ENCODE peak calls at places on chromosome 10, in seven cellular contexts. F is HepG2, N is Panc1, C is K562, M is HCT116, B is upper lobe of left lung, Z is GM23338. Y is an unnamed sample.

GRCh38 chr10:103618575-103619423 is 125.3 kb downstream of the NEURL1 start:
- ATAC-seq in F (no peak), N (no peak), C (peak; percentile 77), M (no peak), B (peak; percentile 77), Z (no peak), Y (peak; percentile 70)

GRCh38 chr10:26739087-26739631 is 41.7 kb downstream of the PDSS1 start:
- ATAC-seq in F (no peak), N (no peak), C (no peak), M (no peak), B (no peak), Z (no peak), Y (no peak)

GRCh38 chr10:106863549-106863948 is 301.0 kb downstream of the SORCS1 start:
- ATAC-seq in F (no peak), N (no peak), C (peak; percentile 73), M (no peak), B (no peak), Z (peak; percentile 68), Y (no peak)

GRCh38 chr10:55263327-55263726 is 462.3 kb upstream of the PCDH15 start:
- ATAC-seq in F (peak; percentile 79), N (no peak), C (no peak), M (no peak), B (no peak), Z (no peak), Y (no peak)

GRCh38 chr10:28434063-28434462 is 98.9 kb upstream of the WAC start:
- ATAC-seq in F (no peak), N (no peak), C (no peak), M (no peak), B (no peak), Z (no peak), Y (no peak)

GRCh38 chr10:73917566-73918305 is 6.8 kb downstream of the PLAU start:
- ATAC-seq in F (no peak), N (peak; percentile 27), C (peak; percentile 16), M (peak; percentile 36), B (no peak), Z (no peak), Y (no peak)

GRCh38 chr10:44725404-44725803 is 185.7 kb upstream of the TMEM72 start:
- ATAC-seq in F (no peak), N (no peak), C (no peak), M (no peak), B (peak; percentile 72), Z (no peak), Y (no peak)

GRCh38 chr10:23053036-23053435 is 42.3 kb upstream of the MSRB2 start:
- ATAC-seq in F (no peak), N (no peak), C (no peak), M (no peak), B (peak; percentile 71), Z (peak; percentile 56), Y (peak; percentile 31)

GRCh38 chr10:132710036-132710686 is 75.8 kb downstream of the NKX6-2 start:
- ATAC-seq in F (no peak), N (no peak), C (no peak), M (no peak), B (no peak), Z (no peak), Y (no peak)

GRCh38 chr10:8305871-8306652 is 251.6 kb downstream of the GATA3 start:
- ATAC-seq in F (no peak), N (no peak), C (no peak), M (no peak), B (no peak), Z (no peak), Y (no peak)

GRCh38 chr10:75407296-75407715 is 5.7 kb upstream of the ZNF503 start:
- ATAC-seq in F (no peak), N (peak; percentile 5), C (no peak), M (no peak), B (no peak), Z (peak; percentile 0), Y (no peak)

GRCh38 chr10:27771231-27771630 is 25.6 kb upstream of the MKX start:
- ATAC-seq in F (no peak), N (no peak), C (no peak), M (no peak), B (no peak), Z (no peak), Y (no peak)

GRCh38 chr10:53697038-53697437 is 924.5 kb upstream of the MBL2 start:
- ATAC-seq in F (no peak), N (no peak), C (no peak), M (no peak), B (no peak), Z (no peak), Y (no peak)

GRCh38 chr10:124642076-124642710 is 102.0 kb downstream of the FAM53B start:
- ATAC-seq in F (no peak), N (no peak), C (no peak), M (no peak), B (no peak), Z (no peak), Y (no peak)
- H3K4me1 ChIP-seq in F (peaks cover 13% of the 10 kb centered on the region), N (peaks cover 21% of the 10 kb centered on the region), C (peaks cover 33% of the 10 kb centered on the region), M (peaks cover 8% of the 10 kb centered on the region), B (peaks cover 72% of the 10 kb centered on the region), Z (no peaks in the 10 kb centered on the region), Y (no peaks in the 10 kb centered on the region)

GRCh38 chr10:86182150-86182549 is 184.4 kb downstream of the GRID1 start:
- ATAC-seq in F (no peak), N (peak; percentile 24), C (no peak), M (no peak), B (no peak), Z (peak; percentile 48), Y (no peak)
- TF ChIP-seq POLR2AphosphoS5 in F (no peak), N (no peak), C (no peak), M (no peak), B (no peak), Z (no peak), Y (no peak)

DNA sequence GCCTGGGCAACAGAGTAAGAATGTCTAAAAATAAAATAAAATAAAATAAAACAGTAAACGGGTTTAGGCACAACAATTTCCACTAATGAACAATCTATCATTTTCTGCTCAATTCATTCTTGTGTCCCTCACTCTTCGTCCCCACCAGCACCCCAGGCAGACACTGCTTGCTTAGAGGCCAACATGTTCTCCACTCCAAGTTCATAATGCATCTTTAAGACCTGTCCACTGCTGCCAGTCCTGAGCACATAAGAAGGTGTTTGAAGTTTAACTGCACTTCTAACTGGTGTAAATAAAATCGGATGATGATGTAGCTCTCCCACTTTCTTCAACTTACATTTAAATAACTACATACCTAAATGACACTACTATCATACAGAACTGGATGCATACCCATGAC is 13.2 kb downstream of the PDLIM1 start:
- ATAC-seq in F (no peak), N (no peak), C (no peak), M (no peak), B (no peak), Z (no peak), Y (no peak)
- H3K4me1 ChIP-seq in F (peaks cover 99% of the 10 kb centered on the region), N (peaks cover 71% of the 10 kb centered on the region), C (peaks cover 36% of the 10 kb centered on the region), M (peaks cover 29% of the 10 kb centered on the region), B (peaks cover 55% of the 10 kb centered on the region), Z (peaks cover 30% of the 10 kb centered on the region), Y (no peaks in the 10 kb centered on the region)

GRCh38 chr10:4243651-4244050 is 458.6 kb upstream of the KLF6 start:
- ATAC-seq in F (no peak), N (peak; percentile 74), C (no peak), M (peak; percentile 72), B (peak; percentile 79), Z (no peak), Y (peak; percentile 90)
- TF ChIP-seq POLR2AphosphoS5 in F (no peak), N (no peak), C (no peak), M (no peak), B (no peak), Z (no peak), Y (peak; percentile 93)

DNA sequence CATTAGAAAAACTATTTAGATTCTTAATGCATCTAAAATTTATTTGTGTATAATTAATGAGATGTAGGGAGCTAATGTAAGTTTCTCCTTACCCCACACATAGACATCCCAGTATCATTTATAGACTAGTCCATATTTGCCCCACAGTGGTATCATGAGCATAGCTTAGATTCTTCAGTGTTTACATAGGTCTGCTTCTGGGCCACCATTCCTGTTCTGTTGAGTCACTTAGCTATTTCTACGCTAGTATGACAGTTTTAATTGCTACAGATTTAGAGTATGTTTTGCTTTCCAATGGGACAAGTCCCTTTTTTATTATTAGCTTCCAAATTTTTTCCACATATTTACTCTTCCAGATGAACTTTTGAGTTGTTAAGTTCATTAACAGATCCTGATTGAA is 69.4 kb downstream of the MCMBP start:
- ATAC-seq in F (no peak), N (no peak), C (no peak), M (no peak), B (no peak), Z (no peak), Y (no peak)
- H3K4me1 ChIP-seq in F (no peaks in the 10 kb centered on the region), N (no peaks in the 10 kb centered on the region), C (no peaks in the 10 kb centered on the region), M (no peaks in the 10 kb centered on the region), B (no peaks in the 10 kb centered on the region), Z (no peaks in the 10 kb centered on the region), Y (no peaks in the 10 kb centered on the region)

GRCh38 chr10:72011468-72011867 is 47.3 kb downstream of the CHST3 start:
- ATAC-seq in F (no peak), N (no peak), C (no peak), M (no peak), B (no peak), Z (no peak), Y (no peak)
- TF ChIP-seq POLR2AphosphoS5 in F (no peak), N (no peak), C (no peak), M (no peak), B (no peak), Z (no peak), Y (no peak)

GRCh38 chr10:30929901-30930520 is 101.7 kb downstream of the ZNF438 start:
- ATAC-seq in F (no peak), N (no peak), C (no peak), M (no peak), B (no peak), Z (no peak), Y (no peak)
- H3K4me1 ChIP-seq in F (no peaks in the 10 kb centered on the region), N (no peaks in the 10 kb centered on the region), C (no peaks in the 10 kb centered on the region), M (no peaks in the 10 kb centered on the region), B (no peaks in the 10 kb centered on the region), Z (no peaks in the 10 kb centered on the region), Y (no peaks in the 10 kb centered on the region)

Y was measured in gastroesophageal sphincter.